ENCODE peak calls at places on chromosomes 3 and 15, in four cellular contexts. One of them, this sample, is unnamed.

GRCh38 chr15:34855397-34855796 is 60.0 kb upstream of the ACTC1 start:
- DNase-seq in K562: no peak
- DNase-seq in HepG2: no peak
- DNase-seq in WTC11: no peak
- DNase-seq in this sample: no peak

GRCh38 chr15:33975023-33975565 is 6.8 kb downstream of the CHRM5 start:
- DNase-seq in K562: no peak
- DNase-seq in HepG2: no peak
- DNase-seq in WTC11: no peak
- DNase-seq in this sample: no peak

GRCh38 chr3:21017115-21017852 is 733.7 kb downstream of the ZNF385D start:
- DNase-seq in HepG2: no peak
- DNase-seq in K562: no peak
- DNase-seq in WTC11: peak; percentile 60
- DNase-seq in this sample: no peak

GRCh38 chr15:57573151-57573550 is 18.6 kb upstream of the MYZAP start:
- DNase-seq in K562: no peak
- DNase-seq in WTC11: no peak
- DNase-seq in HepG2: no peak
- DNase-seq in this sample: no peak

GRCh38 chr3:44130249-44130648 is 111.4 kb upstream of the TOPAZ1 start:
- DNase-seq in WTC11: no peak
- DNase-seq in K562: no peak
- DNase-seq in HepG2: no peak
- DNase-seq in this sample: no peak

GRCh38 chr3:188468672-188469071 is 314.7 kb downstream of the LPP start:
- DNase-seq in K562: no peak
- DNase-seq in HepG2: no peak
- DNase-seq in WTC11: no peak
- DNase-seq in this sample: no peak

GRCh38 chr3:167705840-167706239 is 28.9 kb downstream of the PDCD10 start:
- DNase-seq in K562: no peak
- DNase-seq in HepG2: no peak
- DNase-seq in WTC11: no peak
- DNase-seq in this sample: no peak

GRCh38 chr3:184429786-184430185 is 49.9 kb downstream of the CHRD start:
- DNase-seq in K562: no peak
- DNase-seq in WTC11: no peak
- DNase-seq in HepG2: no peak
- DNase-seq in this sample: no peak

GRCh38 chr3:24264748-24265158 is 229.9 kb downstream of the THRB start:
- DNase-seq in K562: peak; percentile 81
- DNase-seq in WTC11: no peak
- DNase-seq in HepG2: peak; percentile 53
- DNase-seq in this sample: no peak

GRCh38 chr3:117441851-117442250 is 732.3 kb downstream of the TUSC7 start:
- DNase-seq in WTC11: no peak
- DNase-seq in HepG2: no peak
- DNase-seq in K562: no peak
- DNase-seq in this sample: no peak

GRCh38 chr3:117447419-117447818 is 737.8 kb downstream of the TUSC7 start:
- DNase-seq in K562: no peak
- DNase-seq in WTC11: no peak
- DNase-seq in HepG2: no peak
- DNase-seq in this sample: no peak

GRCh38 chr3:117444175-117444574 is 734.6 kb downstream of the TUSC7 start:
- DNase-seq in HepG2: no peak
- DNase-seq in WTC11: peak; percentile 12
- DNase-seq in K562: no peak
- DNase-seq in this sample: no peak

GRCh38 chr3:117439812-117440211 is 730.2 kb downstream of the TUSC7 start:
- DNase-seq in WTC11: no peak
- DNase-seq in HepG2: peak; percentile 13
- DNase-seq in K562: no peak
- DNase-seq in this sample: no peak

GRCh38 chr3:117443014-117443413 is 733.4 kb downstream of the TUSC7 start:
- DNase-seq in HepG2: no peak
- DNase-seq in K562: no peak
- DNase-seq in WTC11: no peak
- DNase-seq in this sample: no peak
- TF ChIP-seq CBFB in HepG2: no peak
- TF ChIP-seq CBFB in K562: no peak
- TF ChIP-seq CBFB in WTC11: no peak
- TF ChIP-seq CBFB in this sample: no peak

GRCh38 chr3:148233403-148233802 is 464.3 kb upstream of the AGTR1 start:
- DNase-seq in HepG2: no peak
- DNase-seq in WTC11: no peak
- DNase-seq in K562: no peak
- DNase-seq in this sample: no peak
- TF ChIP-seq CBFB in HepG2: no peak
- TF ChIP-seq CBFB in WTC11: no peak
- TF ChIP-seq CBFB in K562: no peak
- TF ChIP-seq CBFB in this sample: no peak

GRCh38 chr3:123480428-123480827 is 31.5 kb upstream of the ADCY5 start:
- DNase-seq in HepG2: no peak
- DNase-seq in WTC11: no peak
- DNase-seq in K562: no peak
- DNase-seq in this sample: peak; percentile 24

GRCh38 chr3:123481071-123481470 is 32.2 kb upstream of the ADCY5 start:
- DNase-seq in K562: no peak
- DNase-seq in HepG2: no peak
- DNase-seq in WTC11: no peak
- DNase-seq in this sample: no peak

GRCh38 chr3:123478314-123478713 is 29.4 kb upstream of the ADCY5 start:
- DNase-seq in K562: no peak
- DNase-seq in HepG2: no peak
- DNase-seq in WTC11: no peak
- DNase-seq in this sample: no peak

GRCh38 chr3:123481722-123482457 is 33.0 kb upstream of the ADCY5 start:
- DNase-seq in WTC11: no peak
- DNase-seq in HepG2: no peak
- DNase-seq in K562: no peak
- DNase-seq in this sample: no peak

GRCh38 chr3:123479891-123480290 is 31.0 kb upstream of the ADCY5 start:
- DNase-seq in K562: no peak
- DNase-seq in HepG2: no peak
- DNase-seq in WTC11: no peak
- DNase-seq in this sample: no peak
- TF ChIP-seq CBFB in K562: no peak
- TF ChIP-seq CBFB in HepG2: no peak
- TF ChIP-seq CBFB in WTC11: no peak
- TF ChIP-seq CBFB in this sample: no peak

DNA sequence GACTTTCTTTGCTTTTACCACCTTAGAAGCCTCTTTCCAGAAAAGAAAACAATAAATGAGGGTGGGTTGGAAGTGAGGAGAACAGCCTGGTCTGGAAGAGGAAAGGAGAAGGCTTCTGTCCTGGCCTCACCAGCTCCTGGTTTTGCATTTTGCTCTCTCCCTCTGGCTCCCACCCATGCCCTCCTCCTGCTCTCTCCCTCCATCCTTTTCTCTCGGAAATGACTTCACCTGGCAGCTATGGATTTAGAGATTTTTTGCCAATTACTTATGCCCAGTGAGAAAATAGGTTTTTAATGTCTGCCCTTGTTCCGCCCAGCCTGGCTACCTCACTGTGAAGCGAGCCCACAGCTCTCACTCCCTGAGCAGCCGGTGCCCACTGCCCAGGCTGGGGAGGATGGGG is 77.9 kb upstream of the NTRK3 start:
- DNase-seq in WTC11: no peak
- DNase-seq in K562: no peak
- DNase-seq in HepG2: no peak
- DNase-seq in this sample: no peak
- TF ChIP-seq CBFB in WTC11: no peak
- TF ChIP-seq CBFB in K562: no peak
- TF ChIP-seq CBFB in HepG2: no peak
- TF ChIP-seq CBFB in this sample: no peak

GRCh38 chr3:117404756-117405155 is 695.2 kb downstream of the TUSC7 start:
- DNase-seq in HepG2: no peak
- DNase-seq in WTC11: no peak
- DNase-seq in K562: no peak
- DNase-seq in this sample: no peak
- TF ChIP-seq CBFB in HepG2: no peak
- TF ChIP-seq CBFB in WTC11: no peak
- TF ChIP-seq CBFB in K562: no peak
- TF ChIP-seq CBFB in this sample: no peak

GRCh38 chr3:40623567-40623966 is 98.8 kb downstream of the ZNF621 start:
- DNase-seq in WTC11: no peak
- DNase-seq in HepG2: no peak
- DNase-seq in K562: peak; percentile 27
- DNase-seq in this sample: peak; percentile 63
- TF ChIP-seq CBFB in WTC11: no peak
- TF ChIP-seq CBFB in HepG2: no peak
- TF ChIP-seq CBFB in K562: no peak
- TF ChIP-seq CBFB in this sample: no peak

DNA sequence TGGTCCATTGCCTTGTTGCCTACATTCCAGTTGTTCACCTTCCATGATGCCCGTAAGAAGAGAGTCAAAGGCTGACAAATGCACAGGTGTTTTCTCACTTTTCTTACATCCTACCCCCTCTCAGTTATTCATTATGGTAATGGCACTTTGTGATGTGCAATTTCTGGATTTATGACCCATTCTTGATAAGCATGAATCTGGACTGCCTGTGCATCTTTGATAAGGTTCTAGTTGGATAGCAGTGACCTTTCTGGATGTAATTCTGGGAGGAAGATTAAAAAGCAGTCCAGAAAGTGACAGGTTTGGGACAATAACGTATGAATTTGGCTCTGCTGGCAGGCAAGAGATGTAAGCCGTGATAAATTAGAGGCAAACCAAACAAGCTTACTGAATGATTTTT is 101.5 kb downstream of the ROBO2 start:
- DNase-seq in WTC11: no peak
- DNase-seq in K562: no peak
- DNase-seq in HepG2: no peak
- DNase-seq in this sample: no peak
- TF ChIP-seq CBFB in WTC11: no peak
- TF ChIP-seq CBFB in K562: no peak
- TF ChIP-seq CBFB in HepG2: no peak
- TF ChIP-seq CBFB in this sample: no peak